ENCODE peak calls at places on chromosomes 5 and 9, in four cellular contexts. W is activated naive CD4-positive, alpha-beta T cell treated with anti-CD3 and anti-CD28 coated beads, Interleukin-2, amount 50 U/mL, for 16 hours; N is amniotic stem cell; T is stimulated activated CD4-positive, alpha-beta T cell treated with anti-CD3 and anti-CD28 coated beads, Interleukin-4, amount 100 ng/mL, for 24 hours. C is an unnamed sample.

GRCh38 chr9:78507008-78507407 is 210.1 kb downstream of the PSAT1 start:
- DNase-seq in W (no peak), T (no peak), N (no peak), C (no peak)

GRCh38 chr9:124869986-124870560 is 8.1 kb downstream of the ARPC5L start:
- DNase-seq in T (peak), N (no peak), W (peak), C (no peak)

GRCh38 chr5:141409598-141410306 is 1.9 kb downstream of the PCDHGB6 start:
- DNase-seq in N (no peak), T (no peak), W (no peak), C (no peak)

GRCh38 chr5:75639912-75640311 is 28.7 kb downstream of the ANKDD1B start:
- DNase-seq in N (no peak), T (no peak), W (no peak), C (no peak)

GRCh38 chr5:33592245-33592644 is 151.5 kb downstream of the TARS1 start:
- DNase-seq in W (no peak), N (no peak), T (no peak), C (no peak)

GRCh38 chr5:137611926-137612435 is 112.9 kb upstream of the SPOCK1 start:
- DNase-seq in N (no peak), W (no peak), T (no peak), C (no peak)

GRCh38 chr5:92337772-92338234 is 954.7 kb upstream of the ARRDC3 start:
- DNase-seq in W (no peak), N (no peak), T (no peak), C (no peak)

GRCh38 chr5:177491429-177491945 is 5.9 kb downstream of the PDLIM7 start:
- DNase-seq in T (no peak), W (no peak), N (no peak), C (no peak)

GRCh38 chr5:1763548-1763911 is 36.1 kb downstream of the MRPL36 start:
- DNase-seq in W (peak), N (peak), T (peak), C (no peak)

GRCh38 chr5:83632874-83633273 is 87.8 kb downstream of the HAPLN1 start:
- DNase-seq in N (peak), W (no peak), T (no peak), C (no peak)

GRCh38 chr9:9229269-9229668 is 1383.5 kb downstream of the PTPRD start:
- DNase-seq in N (no peak), T (no peak), W (no peak), C (no peak)

GRCh38 chr5:36301858-36302603 is at the start of gene RANBP3L:
- DNase-seq in N (no peak), W (no peak), T (no peak), C (no peak)

GRCh38 chr5:74865799-74866652 is at the start of gene FAM169A:
- DNase-seq in N (no peak), T (peak), W (peak), C (peak)

GRCh38 chr5:54904425-54904824 is 81.0 kb downstream of the ESM1 start:
- DNase-seq in N (no peak), W (no peak), T (no peak), C (no peak)

GRCh38 chr9:131950487-131950886 is 129.2 kb downstream of the MED27 start:
- DNase-seq in W (no peak), T (no peak), N (no peak), C (no peak)

GRCh38 chr9:12166511-12166910 is 526.7 kb upstream of the TYRP1 start:
- DNase-seq in T (no peak), N (no peak), W (no peak), C (no peak)

GRCh38 chr9:137955224-137955570 is 77.6 kb downstream of the CACNA1B start:
- DNase-seq in W (no peak), N (no peak), T (no peak), C (no peak)

GRCh38 chr9:96448546-96449170 is 1.3 kb upstream of the HABP4 start:
- DNase-seq in N (no peak), T (no peak), W (no peak), C (no peak)

GRCh38 chr5:34474573-34475021 is 181.5 kb upstream of the RAI14 start:
- DNase-seq in N (no peak), T (peak), W (no peak), C (no peak)

GRCh38 chr9:109290385-109290784 is 30.5 kb downstream of the EPB41L4B start:
- DNase-seq in N (no peak), W (no peak), T (no peak), C (no peak)

GRCh38 chr9:69798737-69799136 is 21.9 kb upstream of the CFAP95 start:
- DNase-seq in N (no peak), W (no peak), T (no peak), C (no peak)

GRCh38 chr9:136373300-136374182 is at the start of gene CARD9:
- DNase-seq in N (no peak), W (no peak), T (no peak), C (peak)

GRCh38 chr9:133132174-133132573 is 11.1 kb upstream of the RALGDS start:
- DNase-seq in N (no peak), T (no peak), W (no peak), C (no peak)

GRCh38 chr9:76216161-76216649 is 178.0 kb downstream of the RFK start:
- DNase-seq in T (no peak), N (peak), W (no peak), C (no peak)

GRCh38 chr5:79857692-79858091 is 133.4 kb downstream of the MTX3 start:
- DNase-seq in W (no peak), T (no peak), N (no peak), C (no peak)

GRCh38 chr9:131347376-131348020 is 46.4 kb upstream of the PRRC2B start:
- DNase-seq in W (no peak), N (no peak), T (no peak), C (no peak)

GRCh38 chr9:93473411-93473810 is 20.0 kb upstream of the FAM120AOS start:
- DNase-seq in N (no peak), T (no peak), W (no peak), C (no peak)

GRCh38 chr9:109182940-109183798 is 16.1 kb upstream of the FRRS1L start:
- DNase-seq in W (no peak), T (no peak), N (no peak), C (no peak)

GRCh38 chr5:136729901-136730355 is 364.6 kb upstream of the TRPC7 start:
- DNase-seq in W (no peak), N (peak), T (no peak), C (no peak)

GRCh38 chr9:7166074-7166473 is 408.3 kb downstream of the KDM4C start:
- DNase-seq in T (no peak), W (no peak), N (no peak), C (no peak)

GRCh38 chr9:6757988-6758417 is 230 bp downstream of the KDM4C start:
- DNase-seq in N (no peak), W (no peak), T (no peak), C (no peak)

GRCh38 chr5:1885476-1885755 is 2.7 kb upstream of the IRX4 start:
- DNase-seq in N (no peak), W (no peak), T (no peak), C (no peak)

GRCh38 chr5:73370076-73370475 is 78.5 kb downstream of the FOXD1 start:
- DNase-seq in W (no peak), N (no peak), T (no peak), C (no peak)

GRCh38 chr5:77390795-77391194 is 101.3 kb downstream of the WDR41 start:
- DNase-seq in T (no peak), N (no peak), W (no peak), C (no peak)

GRCh38 chr5:135332519-135333150 is 66.4 kb downstream of the MACROH2A1 start:
- DNase-seq in T (no peak), N (peak), W (no peak), C (no peak)

GRCh38 chr5:151257731-151258715 is 5.0 kb downstream of the GM2A start:
- DNase-seq in W (no peak), T (no peak), N (no peak), C (no peak)

GRCh38 chr5:5380298-5380697 is 42.2 kb upstream of the ICE1 start:
- DNase-seq in N (no peak), W (no peak), T (no peak), C (no peak)

GRCh38 chr5:101716941-101717340 is 579.1 kb downstream of the SLCO4C1 start:
- DNase-seq in N (no peak), W (no peak), T (no peak), C (no peak)